ENCODE peak calls at places on chromosomes 13 and 19, in five cellular contexts. One of them, this sample, is unnamed.

GRCh38 chr13:82654143-82654542 is 1228.1 kb downstream of the SLITRK1 start:
- DNase-seq in thyroid gland: no peak
- DNase-seq in NCI-H774: no peak
- DNase-seq in activated CD4-positive, CD25-positive, alpha-beta regulatory T cell: no peak
- DNase-seq in T-cell: no peak
- DNase-seq in this sample: no peak

GRCh38 chr13:27194895-27195764 is 23.5 kb upstream of the USP12 start:
- DNase-seq in T-cell: no peak
- DNase-seq in thyroid gland: no peak
- DNase-seq in activated CD4-positive, CD25-positive, alpha-beta regulatory T cell: no peak
- DNase-seq in NCI-H774: no peak
- DNase-seq in this sample: peak; percentile 81

GRCh38 chr19:8926341-8926740 is 83.9 kb downstream of the MUC16 start:
- DNase-seq in T-cell: no peak
- DNase-seq in activated CD4-positive, CD25-positive, alpha-beta regulatory T cell: no peak
- DNase-seq in NCI-H774: no peak
- DNase-seq in thyroid gland: no peak
- DNase-seq in this sample: no peak

GRCh38 chr13:40933508-40933907 is 85.6 kb downstream of the ELF1 start:
- DNase-seq in NCI-H774: no peak
- DNase-seq in T-cell: no peak
- DNase-seq in thyroid gland: peak; percentile 50
- DNase-seq in activated CD4-positive, CD25-positive, alpha-beta regulatory T cell: no peak
- DNase-seq in this sample: no peak

GRCh38 chr13:94550030-94550738 is 45.8 kb downstream of the TGDS start:
- DNase-seq in NCI-H774: no peak
- DNase-seq in activated CD4-positive, CD25-positive, alpha-beta regulatory T cell: no peak
- DNase-seq in thyroid gland: no peak
- DNase-seq in T-cell: no peak
- DNase-seq in this sample: peak; percentile 34

GRCh38 chr19:10921199-10921879 is 7.1 kb downstream of the YIPF2 start:
- DNase-seq in NCI-H774: no peak
- DNase-seq in thyroid gland: no peak
- DNase-seq in activated CD4-positive, CD25-positive, alpha-beta regulatory T cell: no peak
- DNase-seq in T-cell: no peak
- DNase-seq in this sample: no peak

GRCh38 chr13:113151745-113152707 is 6.4 kb upstream of the PROZ start:
- DNase-seq in NCI-H774: no peak
- DNase-seq in thyroid gland: peak; percentile 16
- DNase-seq in T-cell: no peak
- DNase-seq in activated CD4-positive, CD25-positive, alpha-beta regulatory T cell: no peak
- DNase-seq in this sample: peak; percentile 60

GRCh38 chr13:30618186-30618937 is 642 bp downstream of the USPL1 start:
- DNase-seq in thyroid gland: peak; percentile 38
- DNase-seq in NCI-H774: no peak
- DNase-seq in activated CD4-positive, CD25-positive, alpha-beta regulatory T cell: no peak
- DNase-seq in T-cell: no peak
- DNase-seq in this sample: no peak

GRCh38 chr19:48746738-48747575 is at the start of gene IZUMO1:
- DNase-seq in NCI-H774: no peak
- DNase-seq in thyroid gland: peak; percentile 78
- DNase-seq in activated CD4-positive, CD25-positive, alpha-beta regulatory T cell: no peak
- DNase-seq in T-cell: peak; percentile 22
- DNase-seq in this sample: peak; percentile 91

GRCh38 chr13:71714802-71715375 is 152.1 kb downstream of the DACH1 start:
- DNase-seq in T-cell: no peak
- DNase-seq in thyroid gland: no peak
- DNase-seq in NCI-H774: no peak
- DNase-seq in activated CD4-positive, CD25-positive, alpha-beta regulatory T cell: no peak
- DNase-seq in this sample: no peak

GRCh38 chr19:35341565-35342225 is 6.0 kb upstream of the FFAR1 start:
- DNase-seq in activated CD4-positive, CD25-positive, alpha-beta regulatory T cell: no peak
- DNase-seq in NCI-H774: no peak
- DNase-seq in thyroid gland: no peak
- DNase-seq in T-cell: no peak
- DNase-seq in this sample: no peak

GRCh38 chr19:47510516-47511127 is 4.2 kb downstream of the NAPA start:
- DNase-seq in NCI-H774: no peak
- DNase-seq in T-cell: no peak
- DNase-seq in activated CD4-positive, CD25-positive, alpha-beta regulatory T cell: no peak
- DNase-seq in thyroid gland: no peak
- DNase-seq in this sample: no peak

GRCh38 chr19:46922465-46922864 is 61.7 kb downstream of the ARHGAP35 start:
- DNase-seq in T-cell: no peak
- DNase-seq in activated CD4-positive, CD25-positive, alpha-beta regulatory T cell: no peak
- DNase-seq in NCI-H774: no peak
- DNase-seq in thyroid gland: no peak
- DNase-seq in this sample: no peak

GRCh38 chr13:35475960-35476943 is at the start of gene MAB21L1:
- DNase-seq in NCI-H774: no peak
- DNase-seq in T-cell: no peak
- DNase-seq in thyroid gland: no peak
- DNase-seq in activated CD4-positive, CD25-positive, alpha-beta regulatory T cell: no peak
- DNase-seq in this sample: no peak

GRCh38 chr19:1046117-1046626 is 6.3 kb downstream of the ABCA7 start:
- DNase-seq in thyroid gland: no peak
- DNase-seq in activated CD4-positive, CD25-positive, alpha-beta regulatory T cell: no peak
- DNase-seq in NCI-H774: no peak
- DNase-seq in T-cell: no peak
- DNase-seq in this sample: no peak

GRCh38 chr19:5579286-5579685 is 11.5 kb upstream of the TINCR start:
- DNase-seq in NCI-H774: no peak
- DNase-seq in T-cell: no peak
- DNase-seq in thyroid gland: no peak
- DNase-seq in activated CD4-positive, CD25-positive, alpha-beta regulatory T cell: no peak
- DNase-seq in this sample: no peak

GRCh38 chr13:31793246-31793645 is 53.9 kb downstream of the RXFP2 start:
- DNase-seq in thyroid gland: no peak
- DNase-seq in activated CD4-positive, CD25-positive, alpha-beta regulatory T cell: no peak
- DNase-seq in T-cell: no peak
- DNase-seq in NCI-H774: no peak
- DNase-seq in this sample: peak; percentile 75

GRCh38 chr13:112102243-112102642 is 35.3 kb downstream of the SOX1 start:
- DNase-seq in thyroid gland: no peak
- DNase-seq in NCI-H774: no peak
- DNase-seq in T-cell: no peak
- DNase-seq in activated CD4-positive, CD25-positive, alpha-beta regulatory T cell: no peak
- DNase-seq in this sample: no peak

GRCh38 chr13:56755181-56755580 is 385.5 kb upstream of the PRR20A start:
- DNase-seq in activated CD4-positive, CD25-positive, alpha-beta regulatory T cell: no peak
- DNase-seq in T-cell: no peak
- DNase-seq in thyroid gland: no peak
- DNase-seq in NCI-H774: no peak
- DNase-seq in this sample: no peak

GRCh38 chr19:44745386-44745831 is 3.1 kb upstream of the BCL3 start:
- DNase-seq in activated CD4-positive, CD25-positive, alpha-beta regulatory T cell: no peak
- DNase-seq in NCI-H774: no peak
- DNase-seq in thyroid gland: peak; percentile 48
- DNase-seq in T-cell: no peak
- DNase-seq in this sample: peak; percentile 84

GRCh38 chr13:94829801-94830200 is 117.5 kb upstream of the SOX21 start:
- DNase-seq in NCI-H774: peak; percentile 21
- DNase-seq in T-cell: no peak
- DNase-seq in activated CD4-positive, CD25-positive, alpha-beta regulatory T cell: no peak
- DNase-seq in thyroid gland: no peak
- DNase-seq in this sample: no peak

GRCh38 chr19:4018140-4018613 is 10.6 kb downstream of the PIAS4 start:
- DNase-seq in T-cell: no peak
- DNase-seq in NCI-H774: no peak
- DNase-seq in thyroid gland: no peak
- DNase-seq in activated CD4-positive, CD25-positive, alpha-beta regulatory T cell: no peak
- DNase-seq in this sample: no peak

GRCh38 chr19:35436477-35437141 is 11.4 kb upstream of the FFAR2 start:
- DNase-seq in T-cell: no peak
- DNase-seq in thyroid gland: peak; percentile 44
- DNase-seq in activated CD4-positive, CD25-positive, alpha-beta regulatory T cell: no peak
- DNase-seq in NCI-H774: no peak
- DNase-seq in this sample: peak; percentile 55

GRCh38 chr13:61294467-61295186 is 121.0 kb downstream of the PCDH20 start:
- DNase-seq in NCI-H774: no peak
- DNase-seq in thyroid gland: no peak
- DNase-seq in activated CD4-positive, CD25-positive, alpha-beta regulatory T cell: no peak
- DNase-seq in T-cell: no peak
- DNase-seq in this sample: no peak

GRCh38 chr13:48579167-48579918 is 46.5 kb upstream of the RCBTB2 start:
- DNase-seq in NCI-H774: no peak
- DNase-seq in thyroid gland: no peak
- DNase-seq in T-cell: no peak
- DNase-seq in activated CD4-positive, CD25-positive, alpha-beta regulatory T cell: no peak
- DNase-seq in this sample: no peak

GRCh38 chr19:44549507-44549906 is 20.0 kb upstream of the CEACAM20 start:
- DNase-seq in T-cell: no peak
- DNase-seq in thyroid gland: no peak
- DNase-seq in activated CD4-positive, CD25-positive, alpha-beta regulatory T cell: no peak
- DNase-seq in NCI-H774: no peak
- DNase-seq in this sample: no peak

GRCh38 chr19:36030264-36031148 is 2.2 kb downstream of the CLIP3 start:
- DNase-seq in T-cell: no peak
- DNase-seq in thyroid gland: no peak
- DNase-seq in NCI-H774: no peak
- DNase-seq in activated CD4-positive, CD25-positive, alpha-beta regulatory T cell: no peak
- DNase-seq in this sample: peak; percentile 25

GRCh38 chr13:112994084-112994780 is 25.2 kb downstream of the MCF2L start:
- DNase-seq in NCI-H774: no peak
- DNase-seq in T-cell: no peak
- DNase-seq in thyroid gland: no peak
- DNase-seq in activated CD4-positive, CD25-positive, alpha-beta regulatory T cell: no peak
- DNase-seq in this sample: no peak

GRCh38 chr19:18128044-18128443 is 24.9 kb upstream of the PIK3R2 start:
- DNase-seq in T-cell: no peak
- DNase-seq in activated CD4-positive, CD25-positive, alpha-beta regulatory T cell: no peak
- DNase-seq in NCI-H774: no peak
- DNase-seq in thyroid gland: no peak
- DNase-seq in this sample: no peak

GRCh38 chr19:48329167-48329891 is 4.0 kb downstream of the EMP3 start:
- DNase-seq in thyroid gland: no peak
- DNase-seq in activated CD4-positive, CD25-positive, alpha-beta regulatory T cell: no peak
- DNase-seq in NCI-H774: no peak
- DNase-seq in T-cell: no peak
- DNase-seq in this sample: peak; percentile 48

GRCh38 chr19:39032164-39032918 is at the start of gene FBXO27:
- DNase-seq in activated CD4-positive, CD25-positive, alpha-beta regulatory T cell: no peak
- DNase-seq in NCI-H774: peak; percentile 4
- DNase-seq in thyroid gland: peak; percentile 8
- DNase-seq in T-cell: no peak
- DNase-seq in this sample: no peak

GRCh38 chr13:24276310-24276709 is 33.1 kb upstream of the C1QTNF9 start:
- DNase-seq in activated CD4-positive, CD25-positive, alpha-beta regulatory T cell: no peak
- DNase-seq in T-cell: no peak
- DNase-seq in thyroid gland: no peak
- DNase-seq in NCI-H774: no peak
- DNase-seq in this sample: no peak

GRCh38 chr19:49151339-49152217 is 3.6 kb downstream of the HRC start:
- DNase-seq in thyroid gland: peak; percentile 96
- DNase-seq in T-cell: no peak
- DNase-seq in activated CD4-positive, CD25-positive, alpha-beta regulatory T cell: no peak
- DNase-seq in NCI-H774: peak; percentile 81
- DNase-seq in this sample: no peak

GRCh38 chr13:113585828-113586355 is 1.3 kb downstream of the TFDP1 start:
- DNase-seq in NCI-H774: no peak
- DNase-seq in activated CD4-positive, CD25-positive, alpha-beta regulatory T cell: no peak
- DNase-seq in T-cell: no peak
- DNase-seq in thyroid gland: no peak
- DNase-seq in this sample: peak; percentile 10

GRCh38 chr19:12806242-12807131 is at the start of gene RNASEH2A:
- DNase-seq in activated CD4-positive, CD25-positive, alpha-beta regulatory T cell: peak; percentile 71
- DNase-seq in thyroid gland: peak; percentile 87
- DNase-seq in T-cell: peak; percentile 83
- DNase-seq in NCI-H774: peak; percentile 86
- DNase-seq in this sample: peak; percentile 89